ENCODE peak calls at places on chromosome 16, in eight cellular contexts. R is AG04450, Q is astrocyte, E is fibroblast of the aortic adventitia, X is osteoblast, O is osteocyte, G is astrocyte of the cerebellum, U is heart right ventricle. J is an unnamed sample.
A peak's percentile ranks its signal among the peaks of the same experiment; 100 is the strongest.

GRCh38 chr16:84955427-84955826 is 55.9 kb downstream of the ZDHHC7 start:
- DNase-seq in Q (no peak), U (no peak), O (no peak), R (no peak), E (no peak), X (peak; percentile 45), G (no peak), J (no peak)

GRCh38 chr16:57618306-57619132 is 9.9 kb upstream of the ADGRG1 start:
- DNase-seq in U (no peak), X (peak; percentile 50), R (no peak), Q (no peak), G (no peak), O (no peak), E (no peak), J (no peak)

GRCh38 chr16:27583634-27584033 is 33.7 kb downstream of the KATNIP start:
- DNase-seq in E (no peak), Q (no peak), X (no peak), R (no peak), U (no peak), G (no peak), O (no peak), J (no peak)

GRCh38 chr16:30665155-30665829 is 7.1 kb downstream of the FBRS start:
- DNase-seq in E (no peak), R (no peak), U (no peak), O (no peak), Q (no peak), X (peak; percentile 86), G (no peak), J (no peak)

GRCh38 chr16:48384982-48385271 is 286 bp downstream of the SIAH1 start:
- DNase-seq in U (peak; percentile 36), R (no peak), O (no peak), G (no peak), E (no peak), Q (no peak), X (no peak), J (no peak)

GRCh38 chr16:30186444-30186781 is 3.0 kb downstream of the CORO1A start:
- DNase-seq in Q (no peak), R (no peak), U (no peak), E (no peak), G (no peak), O (no peak), X (no peak), J (no peak)

GRCh38 chr16:49483251-49483650 is 109.6 kb downstream of the C16orf78 start:
- DNase-seq in Q (no peak), E (no peak), U (no peak), O (no peak), G (no peak), X (peak; percentile 42), R (no peak), J (peak; percentile 4)

GRCh38 chr16:84933774-84934571 is 77.4 kb downstream of the ZDHHC7 start:
- DNase-seq in G (no peak), U (peak; percentile 81), O (no peak), E (peak; percentile 59), Q (no peak), X (peak; percentile 93), R (no peak), J (no peak)

GRCh38 chr16:88591577-88592021 is 21.4 kb downstream of the ZC3H18 start:
- DNase-seq in O (no peak), X (no peak), G (no peak), E (peak; percentile 69), R (no peak), Q (peak; percentile 73), U (peak; percentile 34), J (no peak)

GRCh38 chr16:11108466-11108805 is 147.6 kb downstream of the SOCS1 start:
- DNase-seq in E (no peak), U (no peak), Q (no peak), O (no peak), X (no peak), R (no peak), G (no peak), J (no peak)

DNA sequence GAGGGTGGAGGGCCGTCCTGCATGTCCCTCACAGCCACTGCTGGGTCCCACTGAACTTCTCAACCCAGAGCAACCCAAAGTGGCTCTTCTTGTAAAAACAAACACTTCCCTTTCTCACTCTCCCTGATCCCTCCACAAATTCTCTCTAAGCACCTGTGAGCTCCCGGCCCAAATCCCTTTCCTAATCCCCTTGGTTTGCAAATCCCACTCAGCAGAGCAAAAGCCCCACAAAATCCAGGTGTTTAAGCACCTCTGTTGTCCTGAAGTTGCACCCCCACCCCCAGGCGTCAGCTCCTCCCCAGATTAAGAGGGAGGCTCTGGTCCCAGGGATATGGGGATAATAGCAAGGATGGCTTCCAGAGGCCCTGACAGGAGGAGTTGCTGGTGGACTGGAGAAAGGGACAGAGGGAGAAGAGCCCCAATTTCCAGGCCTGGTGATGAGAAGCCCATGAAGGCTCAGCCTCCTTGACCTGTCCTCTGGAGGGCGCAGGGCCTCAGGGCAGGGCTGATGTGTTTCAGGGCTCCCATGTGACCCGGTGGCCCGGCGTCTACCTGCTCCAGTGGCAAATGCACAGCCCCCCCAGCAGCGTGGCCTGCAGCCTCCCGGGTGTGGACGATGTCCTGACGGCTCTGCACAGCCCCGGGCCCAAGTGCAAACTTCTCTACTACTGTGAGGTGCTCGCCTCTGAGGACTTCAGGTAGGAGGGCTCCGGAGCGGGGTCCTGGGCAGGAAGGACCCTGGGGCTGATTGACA is 23.0 kb downstream of the NAGPA start:
- DNase-seq in O (no peak), X (peak; percentile 68), E (no peak), G (no peak), U (no peak), Q (no peak), R (no peak), J (no peak)
- TF ChIP-seq CTCF in O (no peak), X (no peak), E (no peak), G (no peak), U (no peak), Q (no peak), R (no peak), J (no peak)

DNA sequence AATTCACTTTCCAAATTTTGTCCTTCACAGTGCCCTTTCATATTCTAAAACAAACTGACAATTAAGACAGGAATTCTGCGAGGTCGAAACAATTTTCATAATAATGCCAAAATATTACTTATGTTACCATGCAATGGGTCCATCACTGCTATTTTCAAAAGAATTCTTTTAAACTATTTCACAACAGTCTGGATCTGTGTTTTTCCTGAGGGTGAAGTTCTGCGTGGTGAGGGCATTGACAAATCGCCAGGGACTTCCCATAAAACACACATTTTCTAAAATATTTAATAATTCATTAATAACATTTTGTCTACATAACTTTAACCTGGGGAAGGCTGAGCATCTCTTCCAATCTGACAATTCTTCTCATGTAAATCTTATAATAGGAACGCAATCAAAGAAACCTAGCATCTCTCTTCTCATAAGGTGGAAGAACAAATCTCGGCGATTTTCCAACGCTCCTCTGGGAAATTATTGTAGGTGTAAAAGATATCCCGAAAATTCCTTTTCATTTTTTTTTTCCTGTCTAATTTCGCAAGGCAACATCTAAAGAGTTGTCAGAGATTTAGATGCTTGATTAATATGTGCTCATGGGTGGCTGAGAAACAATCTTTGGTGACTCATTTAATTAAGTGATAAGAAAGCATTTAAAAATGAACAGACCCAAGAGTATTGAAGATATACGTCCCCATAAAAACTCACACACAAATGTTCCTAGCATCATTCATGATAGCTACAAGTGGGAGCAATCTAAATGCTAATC is 41.5 kb downstream of the CALB2 start:
- DNase-seq in Q (no peak), G (no peak), X (no peak), E (no peak), O (no peak), U (no peak), R (no peak), J (no peak)
- TF ChIP-seq CTCF in Q (no peak), G (no peak), X (no peak), E (no peak), O (no peak), U (no peak), R (no peak), J (no peak)

GRCh38 chr16:3915438-3916250 is 35.1 kb upstream of the CREBBP start:
- DNase-seq in O (no peak), G (no peak), X (no peak), Q (no peak), E (no peak), U (no peak), R (no peak), J (no peak)

GRCh38 chr16:3912897-3913296 is 32.4 kb upstream of the CREBBP start:
- DNase-seq in G (no peak), R (no peak), O (no peak), Q (no peak), E (no peak), U (no peak), X (no peak), J (no peak)

GRCh38 chr16:3909791-3910583 is 29.5 kb upstream of the CREBBP start:
- DNase-seq in G (no peak), X (no peak), Q (no peak), O (no peak), U (no peak), R (no peak), E (no peak), J (no peak)

GRCh38 chr16:3908951-3909437 is 28.5 kb upstream of the CREBBP start:
- DNase-seq in G (no peak), X (no peak), O (no peak), R (no peak), Q (no peak), E (no peak), U (no peak), J (no peak)

DNA sequence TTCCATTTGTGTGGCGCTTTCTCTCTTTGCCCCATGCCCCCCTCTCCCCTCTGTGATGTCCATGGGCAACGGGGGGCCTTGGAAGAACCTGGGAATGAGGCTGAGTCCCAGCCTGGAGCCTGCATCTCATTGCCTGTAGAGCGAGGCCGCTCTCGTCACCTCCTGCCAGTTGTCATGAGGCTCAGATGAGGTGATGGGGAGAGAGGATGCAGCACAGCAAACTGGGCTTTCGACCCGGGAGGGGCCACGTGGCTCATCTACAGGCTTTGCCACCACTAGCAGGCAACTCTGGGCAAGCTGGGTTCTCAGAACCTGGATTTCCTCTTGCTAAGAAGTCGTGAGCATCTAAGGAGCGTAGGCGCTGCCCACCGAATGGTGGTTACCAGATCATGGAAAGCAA is 31.9 kb upstream of the CREBBP start:
- DNase-seq in G (no peak), R (no peak), U (no peak), E (no peak), Q (no peak), O (no peak), X (no peak), J (no peak)
- TF ChIP-seq CTCF in G (no peak), R (no peak), U (no peak), E (no peak), Q (no peak), O (no peak), X (no peak), J (no peak)

DNA sequence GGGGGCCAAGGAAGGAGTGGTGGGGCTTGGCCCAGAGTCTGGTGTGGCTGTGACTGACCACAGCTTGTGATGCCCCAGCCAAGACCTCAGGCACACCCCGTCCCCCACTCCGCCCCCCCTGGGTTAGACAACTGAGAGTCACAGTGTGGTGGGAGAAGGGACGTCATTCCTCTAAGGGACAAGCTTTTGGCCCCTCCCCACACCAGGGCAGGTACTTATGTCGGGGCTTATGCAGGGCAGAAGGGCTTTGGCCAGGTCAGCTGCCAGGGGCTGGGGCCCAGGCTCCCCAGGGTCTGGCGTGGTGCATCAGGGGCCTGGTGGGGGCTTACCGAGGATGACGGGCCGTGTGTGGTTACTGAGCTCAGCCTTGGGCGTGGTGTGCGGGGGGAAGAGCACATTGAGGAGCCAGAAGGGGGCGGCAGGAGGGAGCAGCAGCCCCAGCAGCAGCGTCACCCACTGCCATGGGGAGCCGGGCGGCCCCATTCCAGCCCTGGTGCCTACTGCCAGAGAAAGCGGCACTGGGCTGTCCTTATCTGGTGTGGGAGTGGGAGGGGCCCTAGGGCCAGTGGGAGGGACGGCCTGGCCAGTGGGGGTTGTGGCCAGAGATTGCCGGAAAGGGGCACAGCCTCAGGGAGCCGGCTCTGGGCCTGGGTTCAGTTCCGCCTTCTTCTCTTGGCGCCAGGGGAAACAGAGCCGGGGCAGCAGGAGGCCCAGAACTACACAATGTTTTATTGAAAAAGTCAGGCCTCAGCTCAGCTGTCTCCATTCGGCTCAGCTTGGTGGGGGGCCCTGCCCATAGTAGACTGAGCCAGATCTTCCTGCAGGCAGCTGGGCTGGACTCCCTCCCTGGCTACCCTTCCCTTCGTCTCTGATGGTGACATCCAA is at the start of gene LCAT:
- DNase-seq in X (peak; percentile 93), U (peak; percentile 62), O (no peak), G (peak; percentile 55), Q (no peak), E (peak; percentile 66), R (no peak), J (no peak)
- TF ChIP-seq CTCF in X (no peak), U (peak; percentile 7), O (no peak), G (no peak), Q (no peak), E (no peak), R (no peak), J (no peak)